ENCODE peak calls at places on chromosomes 16 and 17, in four cellular contexts. U, S, X and G are unnamed samples.

GRCh38 chr16:57038151-57038550 is 48.8 kb downstream of the NLRC5 start:
- DNase-seq in X (no peak), S (no peak), U (no peak), G (no peak)

GRCh38 chr16:73047536-73048291 is at the start of gene ZFHX3:
- DNase-seq in U (peak; percentile 53), S (peak; percentile 92), X (no peak), G (no peak)

GRCh38 chr17:44522883-44523671 is 19.9 kb upstream of the GPATCH8 start:
- DNase-seq in X (no peak), S (peak; percentile 77), U (no peak), G (no peak)

GRCh38 chr16:69410285-69410990 is 14.0 kb upstream of the CYB5B start:
- DNase-seq in U (no peak), S (no peak), X (no peak), G (no peak)

GRCh38 chr16:24151482-24151939 is 104.6 kb upstream of the CACNG3 start:
- DNase-seq in S (no peak), U (no peak), X (no peak), G (peak; percentile 54)

GRCh38 chr17:17033466-17033865 is 8.8 kb upstream of the MPRIP start:
- DNase-seq in S (no peak), U (no peak), X (no peak), G (no peak)

GRCh38 chr17:73891001-73891400 is 246.8 kb upstream of the SDK2 start:
- DNase-seq in S (no peak), U (no peak), X (no peak), G (no peak)

GRCh38 chr17:75498726-75499213 is 16.6 kb downstream of the CASKIN2 start:
- DNase-seq in S (peak; percentile 65), U (no peak), X (no peak), G (no peak)

GRCh38 chr16:86865866-86866675 is 287.7 kb downstream of the FOXL1 start:
- DNase-seq in S (no peak), U (no peak), X (no peak), G (no peak)

GRCh38 chr17:57247261-57247660 is 9.1 kb upstream of the MSI2 start:
- DNase-seq in U (no peak), S (no peak), X (no peak), G (no peak)

GRCh38 chr17:3965123-3965800 is 1.0 kb upstream of the ATP2A3 start:
- DNase-seq in U (no peak), X (no peak), S (peak; percentile 87), G (peak; percentile 28)

GRCh38 chr17:81845881-81846742 is 11.3 kb upstream of the PPP1R27 start:
- DNase-seq in S (peak; percentile 66), U (no peak), X (no peak), G (no peak)

GRCh38 chr16:89720520-89720858 is 209 bp downstream of the VPS9D1 start:
- DNase-seq in X (no peak), U (no peak), S (peak; percentile 91), G (no peak)

GRCh38 chr16:56460101-56460500 is 8.7 kb downstream of the OGFOD1 start:
- DNase-seq in X (no peak), U (no peak), S (no peak), G (no peak)

GRCh38 chr17:9969301-9969935 is 64.3 kb upstream of the RCVRN start:
- DNase-seq in U (no peak), X (no peak), S (no peak), G (no peak)

GRCh38 chr16:3819741-3820724 is 60.5 kb downstream of the CREBBP start:
- DNase-seq in X (no peak), U (no peak), S (peak; percentile 65), G (no peak)

GRCh38 chr16:30761427-30761927 is 385 bp downstream of the CFAP119 start:
- DNase-seq in S (peak; percentile 64), X (no peak), U (peak; percentile 39), G (no peak)

GRCh38 chr17:2302740-2303277 is 776 bp downstream of the SMG6 start:
- DNase-seq in S (no peak), X (no peak), U (no peak), G (no peak)

GRCh38 chr17:38893612-38894011 is 23.8 kb downstream of the LASP1 start:
- DNase-seq in X (no peak), S (no peak), U (no peak), G (no peak)

DNA sequence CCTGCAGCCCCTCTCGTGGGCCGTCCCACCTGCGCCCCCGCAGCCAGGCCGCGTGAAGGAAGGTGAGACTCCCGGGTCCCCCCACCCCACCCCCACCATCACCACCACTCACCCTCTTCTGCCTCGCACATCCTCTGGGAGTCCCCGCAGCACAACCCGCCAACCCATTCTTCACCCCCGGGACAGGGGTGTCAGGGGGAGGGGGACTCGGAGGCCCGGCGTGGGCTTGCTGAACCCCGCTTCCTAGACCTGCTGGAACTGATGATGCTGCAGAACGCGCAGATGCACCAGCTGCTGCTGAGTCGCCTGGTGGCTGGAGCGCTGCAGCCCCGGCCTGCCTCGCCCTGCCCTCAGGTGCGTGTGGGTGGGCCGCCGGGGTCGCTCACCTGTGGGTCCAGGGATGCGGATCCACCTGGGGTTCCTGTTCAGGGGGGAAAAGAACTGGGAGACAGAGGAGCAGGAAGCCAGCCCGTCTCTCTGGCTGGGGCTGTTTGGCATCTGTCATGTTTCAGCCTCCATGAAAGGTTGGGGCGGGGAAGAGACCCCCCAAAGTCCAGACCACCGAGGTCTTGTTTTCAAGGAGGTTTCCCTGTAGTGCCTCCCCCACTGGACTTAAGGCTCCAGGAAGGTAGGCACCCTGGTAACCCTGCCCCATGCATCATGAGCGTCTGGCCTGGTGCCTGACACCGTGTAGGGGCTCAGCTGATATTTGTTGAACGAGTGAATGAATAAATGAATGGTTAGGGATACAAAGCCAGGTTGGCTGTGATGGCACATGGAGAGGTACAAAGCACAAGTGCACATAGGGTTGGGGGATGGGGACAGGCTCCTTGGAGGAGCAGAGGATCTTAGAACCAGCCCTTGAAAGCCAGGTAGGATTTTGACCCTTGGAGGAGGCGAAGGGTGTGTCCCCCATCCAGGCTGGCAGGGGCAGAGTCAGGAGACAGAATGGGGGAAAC is 849 bp downstream of the PRR29 start:
- DNase-seq in X (no peak), U (no peak), S (peak; percentile 58), G (no peak)
- H3K4me3 ChIP-seq in X (peak overlapping the region; percentile 73), U (peak overlapping the region; percentile 67), S (peak overlapping the region; percentile 11), G (peak overlapping the region; percentile 90)

GRCh38 chr17:8861482-8862181 is 5.8 kb downstream of the PIK3R6 start:
- DNase-seq in S (no peak), U (no peak), X (no peak), G (no peak)

GRCh38 chr17:8862213-8863056 is 5.0 kb downstream of the PIK3R6 start:
- DNase-seq in X (no peak), S (no peak), U (no peak), G (no peak)

GRCh38 chr17:8859029-8859803 is 8.3 kb downstream of the PIK3R6 start:
- DNase-seq in S (no peak), U (no peak), X (no peak), G (no peak)

GRCh38 chr17:8857919-8858318 is 9.6 kb downstream of the PIK3R6 start:
- DNase-seq in U (no peak), X (no peak), S (no peak), G (peak; percentile 2)

GRCh38 chr17:8859804-8860430 is 7.6 kb downstream of the PIK3R6 start:
- DNase-seq in U (no peak), X (no peak), S (no peak), G (no peak)
- H3K27me3 ChIP-seq in U (no peaks in the 10 kb centered on the region), X (no peaks in the 10 kb centered on the region), S (no peaks in the 10 kb centered on the region), G (no peaks in the 10 kb centered on the region)

GRCh38 chr16:7303014-7303676 is 29.5 kb upstream of the RBFOX1 start:
- DNase-seq in S (peak; percentile 42), U (no peak), X (no peak), G (no peak)
- H3K4me3 ChIP-seq in S (no peak overlapping the region), U (peak overlapping the region; percentile 64), X (peak overlapping the region; percentile 7), G (peak overlapping the region; percentile 57)

GRCh38 chr16:58454178-58454577 is 45.8 kb upstream of the NDRG4 start:
- DNase-seq in S (no peak), X (no peak), U (no peak), G (no peak)
- H3K27me3 ChIP-seq in S (no peaks in the 10 kb centered on the region), X (no peaks in the 10 kb centered on the region), U (no peaks in the 10 kb centered on the region), G (no peaks in the 10 kb centered on the region)

DNA sequence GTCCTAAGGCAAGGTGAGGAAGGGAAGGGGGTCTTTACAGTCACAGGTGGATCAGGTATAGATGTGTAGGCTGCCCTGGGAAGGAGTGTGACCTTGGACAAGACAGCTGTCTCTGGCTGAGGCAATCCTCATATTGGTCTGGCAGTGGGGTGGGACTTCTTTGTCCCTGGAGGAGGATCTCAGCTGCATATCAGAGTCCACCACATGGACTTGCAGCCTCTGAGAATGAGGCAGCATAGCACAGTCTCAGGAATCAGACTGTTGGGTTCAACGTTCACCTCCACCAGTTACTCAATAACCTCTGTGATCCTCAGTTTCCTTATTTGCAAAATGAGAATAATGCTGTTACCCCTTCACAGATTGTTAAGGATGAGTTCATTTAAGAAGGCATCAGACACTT is 33.4 kb downstream of the ACSM2A start:
- DNase-seq in S (no peak), X (no peak), U (no peak), G (no peak)
- H3K4me3 ChIP-seq in S (no peak overlapping the region), X (no peak overlapping the region), U (no peak overlapping the region), G (no peak overlapping the region)

GRCh38 chr17:34588266-34588665 is 8.9 kb downstream of the TMEM132E start:
- DNase-seq in S (no peak), U (no peak), X (no peak), G (no peak)
- H3K27me3 ChIP-seq in S (peaks cover 6% of the 10 kb centered on the region), U (no peaks in the 10 kb centered on the region), X (no peaks in the 10 kb centered on the region), G (peaks cover 82% of the 10 kb centered on the region)

DNA sequence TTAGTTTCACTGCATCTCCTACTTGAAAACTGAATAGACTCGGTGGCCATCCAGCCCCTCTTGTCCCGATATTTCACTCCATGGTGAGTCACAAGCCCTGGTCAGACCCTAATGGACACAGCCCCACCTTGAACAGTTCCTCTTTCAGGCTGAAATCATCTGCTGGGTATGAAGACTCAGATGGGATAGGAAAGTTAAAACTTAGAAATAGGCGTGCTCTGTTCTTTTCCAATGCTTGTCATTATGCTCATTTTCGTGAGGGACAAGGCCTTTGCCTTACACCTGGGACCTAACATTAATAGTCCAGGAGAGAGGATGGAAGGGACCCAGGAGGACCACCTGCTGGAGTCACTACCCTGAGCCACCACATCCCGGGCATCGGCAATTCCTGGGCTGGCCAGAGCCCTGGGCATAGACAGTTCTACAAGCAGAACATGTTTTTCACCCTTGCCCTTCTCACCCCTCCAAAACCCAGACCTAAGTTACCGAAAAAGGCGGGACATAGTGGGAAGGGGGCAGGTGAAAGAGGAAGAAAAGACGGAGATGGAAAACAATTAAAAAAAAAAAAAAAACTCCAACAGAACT is 278.3 kb downstream of the SOX9 start:
- DNase-seq in U (no peak), S (no peak), X (no peak), G (no peak)
- H3K4me3 ChIP-seq in U (no peak overlapping the region), S (no peak overlapping the region), X (no peak overlapping the region), G (no peak overlapping the region)